ENCODE peak calls at places on chromosomes 16 and 17, in five cellular contexts. A, C, P, Y and G are unnamed samples.

GRCh38 chr17:17305282-17305801 is 2.2 kb downstream of the NT5M start:
- DNase-seq in A (peak), C (no peak), P (peak), Y (no peak), G (peak)

GRCh38 chr17:65514082-65514481 is 47.4 kb downstream of the AXIN2 start:
- DNase-seq in A (peak), C (no peak), P (no peak), Y (peak), G (no peak)

GRCh38 chr16:77834600-77834963 is 46.2 kb downstream of the VAT1L start:
- DNase-seq in A (no peak), C (peak), P (no peak), Y (peak), G (no peak)

GRCh38 chr17:72136692-72137550 is 16.1 kb downstream of the SOX9 start:
- DNase-seq in A (no peak), C (no peak), P (no peak), Y (no peak), G (no peak)

GRCh38 chr16:89395150-89396142 is 94.9 kb downstream of the ANKRD11 start:
- DNase-seq in A (no peak), C (peak), P (no peak), Y (peak), G (no peak)

GRCh38 chr16:19417640-19418039 is at the start of gene TMC5:
- DNase-seq in A (no peak), C (no peak), P (no peak), Y (no peak), G (no peak)

GRCh38 chr16:71895679-71896385 is 501 bp downstream of the IST1 start:
- DNase-seq in A (peak), C (peak), P (no peak), Y (peak), G (no peak)

GRCh38 chr17:79695293-79696158 is 35.2 kb upstream of the ENPP7 start:
- DNase-seq in A (no peak), C (no peak), P (no peak), Y (peak), G (no peak)

GRCh38 chr17:72139213-72139612 is 18.4 kb downstream of the SOX9 start:
- DNase-seq in A (no peak), C (no peak), P (no peak), Y (no peak), G (no peak)

GRCh38 chr17:47170710-47171109 is 18.4 kb downstream of the CDC27 start:
- DNase-seq in A (no peak), C (no peak), P (no peak), Y (no peak), G (no peak)

GRCh38 chr17:80142929-80143328 is 4.0 kb downstream of the EIF4A3 start:
- DNase-seq in A (no peak), C (no peak), P (no peak), Y (no peak), G (no peak)